ENCODE peak calls at places on chromosomes 1 and 21, in six cellular contexts. X, I, F, E, Y and S are unnamed samples.

GRCh38 chr1:53073899-53074311 is 11.9 kb downstream of the PODN start:
- DNase-seq in Y (peak), E (no peak), I (no peak), F (no peak), X (no peak), S (no peak)

GRCh38 chr1:226520640-226521355 is 27.8 kb upstream of the STUM start:
- DNase-seq in F (no peak), I (no peak), E (no peak), X (no peak), Y (no peak), S (no peak)

GRCh38 chr1:11422701-11423100 is 56.3 kb upstream of the DISP3 start:
- DNase-seq in Y (no peak), F (no peak), E (no peak), I (no peak), X (no peak), S (no peak)

GRCh38 chr1:187051618-187052232 is 223.0 kb downstream of the PLA2G4A start:
- DNase-seq in Y (peak), F (no peak), X (peak), E (peak), I (peak), S (no peak)

GRCh38 chr1:11045428-11046269 is 1.4 kb downstream of the MASP2 start:
- DNase-seq in X (no peak), E (peak), F (no peak), Y (peak), I (no peak), S (no peak)

GRCh38 chr21:42040411-42041180 is 30.4 kb upstream of the ZBTB21 start:
- DNase-seq in F (no peak), E (no peak), I (peak), Y (no peak), X (no peak), S (no peak)

GRCh38 chr1:181469829-181470228 is 13.5 kb upstream of the CACNA1E start:
- DNase-seq in Y (no peak), X (no peak), I (no peak), F (no peak), E (peak), S (no peak)

GRCh38 chr21:15520811-15521643 is 208.8 kb upstream of the USP25 start:
- DNase-seq in E (peak), F (no peak), X (no peak), Y (peak), I (peak), S (peak)

GRCh38 chr1:27162090-27162489 is 7.2 kb upstream of the SLC9A1 start:
- DNase-seq in I (no peak), E (no peak), F (no peak), Y (no peak), X (no peak), S (no peak)

GRCh38 chr1:99548924-99549605 is 96.8 kb upstream of the PALMD start:
- DNase-seq in I (no peak), F (no peak), E (no peak), X (no peak), Y (peak), S (no peak)

GRCh38 chr1:207923561-207923960 is 12.6 kb upstream of the CD34 start:
- DNase-seq in X (no peak), E (peak), I (no peak), F (no peak), Y (no peak), S (peak)

GRCh38 chr1:154557939-154558609 is 388 bp downstream of the UBE2Q1 start:
- DNase-seq in I (no peak), F (no peak), Y (no peak), X (no peak), E (peak), S (peak)

GRCh38 chr1:36342426-36343185 is 19.2 kb upstream of the EVA1B start:
- DNase-seq in I (no peak), X (no peak), E (peak), F (no peak), Y (peak), S (peak)

GRCh38 chr21:44932366-44933181 is 7.3 kb upstream of the SLX9 start:
- DNase-seq in X (no peak), E (peak), I (no peak), Y (peak), F (no peak), S (peak)

GRCh38 chr1:78210167-78210566 is 164.4 kb downstream of the GIPC2 start:
- DNase-seq in E (no peak), I (no peak), X (no peak), Y (no peak), F (no peak), S (no peak)

GRCh38 chr1:74356493-74356892 is 121.3 kb downstream of the TNNI3K start:
- DNase-seq in I (peak), Y (no peak), E (no peak), F (no peak), X (no peak), S (no peak)

GRCh38 chr1:77824694-77825355 is 45.4 kb downstream of the MIGA1 start:
- DNase-seq in I (no peak), F (no peak), Y (no peak), E (no peak), X (no peak), S (no peak)

GRCh38 chr1:170518965-170519364 is 13.0 kb upstream of the GORAB start:
- DNase-seq in F (no peak), I (no peak), X (no peak), E (no peak), Y (no peak), S (no peak)

GRCh38 chr1:52159033-52159789 is 17.3 kb downstream of the ZFYVE9 start:
- DNase-seq in Y (no peak), X (no peak), F (no peak), E (no peak), I (no peak), S (no peak)

DNA sequence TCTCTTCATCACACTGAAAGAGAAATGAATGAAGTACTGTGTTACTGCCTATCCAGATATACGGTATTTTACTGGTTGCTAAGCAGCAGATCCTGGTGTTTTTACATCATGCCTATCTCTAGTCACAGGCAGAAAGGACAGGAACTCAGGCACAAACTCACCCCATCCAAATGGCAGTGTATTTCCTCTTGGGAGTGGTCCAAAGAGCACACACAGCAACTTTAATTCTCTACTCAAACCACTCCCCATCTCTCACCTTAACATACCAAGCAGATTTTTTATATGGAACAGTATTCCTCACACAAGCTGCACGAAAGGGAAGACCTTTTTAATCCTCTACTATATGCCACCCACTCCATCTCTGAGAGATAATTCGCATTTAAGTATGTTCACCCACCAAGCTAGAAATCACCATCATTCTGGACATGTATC is 27.3 kb downstream of the EIF4G3 start:
- DNase-seq in Y (peak), I (no peak), F (no peak), X (no peak), E (no peak), S (no peak)
- TF ChIP-seq GABPA in Y (no peak), I (no peak), F (no peak), X (no peak), E (no peak), S (no peak)

GRCh38 chr1:191026828-191027227 is 549.2 kb upstream of the BRINP3 start:
- DNase-seq in I (no peak), X (no peak), E (no peak), F (no peak), Y (no peak), S (no peak)
- TF ChIP-seq GABPA in I (no peak), X (no peak), E (no peak), F (no peak), Y (no peak), S (no peak)

GRCh38 chr1:119742677-119743076 is 26.0 kb downstream of the HMGCS2 start:
- DNase-seq in I (no peak), X (no peak), F (no peak), E (no peak), Y (no peak), S (no peak)

GRCh38 chr1:119740886-119741780 is 27.6 kb downstream of the HMGCS2 start:
- DNase-seq in F (no peak), X (no peak), Y (no peak), E (no peak), I (no peak), S (no peak)

GRCh38 chr1:119743776-119744597 is 24.7 kb downstream of the HMGCS2 start:
- DNase-seq in I (peak), F (peak), Y (peak), E (peak), X (peak), S (peak)

GRCh38 chr1:119743308-119743707 is 25.4 kb downstream of the HMGCS2 start:
- DNase-seq in F (no peak), Y (no peak), E (no peak), X (no peak), I (no peak), S (no peak)

GRCh38 chr1:119742193-119742592 is 26.5 kb downstream of the HMGCS2 start:
- DNase-seq in F (no peak), E (no peak), I (no peak), X (no peak), Y (no peak), S (no peak)
- TF ChIP-seq GABPA in F (no peak), E (no peak), I (no peak), X (no peak), Y (no peak), S (no peak)

GRCh38 chr1:22728751-22729399 is 18.2 kb downstream of the EPHB2 start:
- DNase-seq in I (no peak), X (no peak), Y (no peak), F (no peak), E (no peak), S (no peak)
- TF ChIP-seq GABPA in I (no peak), X (no peak), Y (no peak), F (no peak), E (no peak), S (no peak)

GRCh38 chr1:165647517-165647916 is 16.5 kb downstream of the MGST3 start:
- DNase-seq in X (no peak), Y (no peak), I (no peak), F (no peak), E (no peak), S (no peak)

GRCh38 chr1:165644064-165644735 is 13.2 kb downstream of the MGST3 start:
- DNase-seq in F (no peak), I (no peak), X (no peak), E (no peak), Y (no peak), S (no peak)

GRCh38 chr1:165648919-165649572 is 18.0 kb downstream of the MGST3 start:
- DNase-seq in Y (no peak), X (no peak), E (no peak), F (no peak), I (no peak), S (no peak)

GRCh38 chr1:165647970-165648369 is 16.9 kb downstream of the MGST3 start:
- DNase-seq in E (no peak), X (no peak), Y (no peak), I (no peak), F (no peak), S (no peak)

DNA sequence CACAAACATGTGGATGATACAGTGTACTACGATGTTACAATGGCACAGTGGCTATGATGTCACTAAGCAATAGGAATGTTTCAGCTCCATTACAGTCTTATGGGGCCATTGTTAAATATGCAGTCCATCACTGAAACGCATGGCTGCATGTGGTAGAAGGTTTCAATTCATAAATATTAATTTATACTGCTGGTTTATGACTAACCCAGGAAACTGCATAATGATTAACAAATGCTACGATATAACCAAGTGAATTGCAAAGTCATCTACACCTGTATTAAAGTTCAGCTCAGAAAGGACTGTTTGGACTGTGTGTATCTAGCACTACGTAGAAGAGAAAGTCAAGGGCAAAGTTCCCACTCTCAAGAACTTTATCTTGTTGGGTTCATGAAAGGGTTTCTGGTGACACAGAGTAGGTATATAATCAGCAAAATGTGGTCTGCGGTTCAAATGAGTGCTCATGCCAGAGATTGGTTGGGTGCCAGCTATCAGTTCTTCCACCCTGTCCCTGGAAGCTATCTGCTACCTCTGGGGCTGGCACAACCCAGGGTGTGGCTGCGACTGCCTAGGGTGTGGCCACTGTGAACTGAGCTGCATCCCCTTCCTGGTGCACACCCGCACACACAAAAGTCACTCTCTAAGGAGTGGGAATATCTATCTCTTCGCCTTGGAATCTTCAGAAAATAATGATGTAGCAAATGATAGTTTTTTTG is 14.8 kb downstream of the MGST3 start:
- DNase-seq in E (peak), F (no peak), I (peak), Y (no peak), X (no peak), S (no peak)
- TF ChIP-seq GABPA in E (no peak), F (no peak), I (no peak), Y (no peak), X (no peak), S (no peak)

GRCh38 chr1:91948501-91949355 is 473 bp upstream of the BRDT start:
- DNase-seq in F (no peak), Y (no peak), E (peak), X (no peak), I (no peak), S (no peak)
- TF ChIP-seq GABPA in F (no peak), Y (no peak), E (no peak), X (no peak), I (no peak), S (no peak)

DNA sequence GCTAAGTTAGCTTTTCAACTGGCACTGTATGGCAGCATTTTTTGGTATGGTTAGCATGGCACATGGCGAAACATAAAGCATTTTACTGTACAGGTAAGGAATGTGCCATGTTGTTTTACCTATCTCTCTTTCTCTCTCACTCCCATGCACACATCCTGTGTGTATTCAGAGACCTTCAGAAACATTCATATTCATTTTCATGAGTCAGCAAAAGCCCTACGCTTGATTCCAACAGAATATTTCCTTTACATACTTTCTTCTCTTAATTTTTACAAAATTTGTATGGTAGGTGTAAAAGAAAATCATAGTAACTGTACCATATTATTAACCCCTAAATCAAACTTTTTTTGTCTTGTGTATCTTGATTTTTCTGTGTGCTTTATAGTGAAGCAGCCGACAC is 10.3 kb downstream of the SRSF11 start:
- DNase-seq in F (no peak), E (no peak), I (no peak), Y (no peak), X (no peak), S (no peak)
- TF ChIP-seq GABPA in F (no peak), E (no peak), I (no peak), Y (no peak), X (no peak), S (no peak)